ENCODE peak calls at places on chromosomes 2 and 18, in four cellular contexts. One of them, this sample, is unnamed. For H3K9me3, the result is how much of the 10 kb centered on the place peaks cover.

GRCh38 chr2:6977095-6977777 is 60.0 kb downstream of the RNF144A start:
- DNase-seq in right cardiac atrium: peak
- DNase-seq in breast epithelium: no peak
- DNase-seq in K562: no peak
- DNase-seq in this sample: no peak

GRCh38 chr2:234171666-234172065 is 121.2 kb downstream of the SPP2 start:
- DNase-seq in right cardiac atrium: no peak
- DNase-seq in breast epithelium: no peak
- DNase-seq in K562: no peak
- DNase-seq in this sample: no peak

GRCh38 chr2:64392514-64392913 is 61.4 kb upstream of the LGALSL start:
- DNase-seq in right cardiac atrium: no peak
- DNase-seq in breast epithelium: no peak
- DNase-seq in K562: no peak
- DNase-seq in this sample: no peak

GRCh38 chr2:73233932-73234832 is at the start of gene CCT7:
- DNase-seq in right cardiac atrium: peak
- DNase-seq in breast epithelium: peak
- DNase-seq in K562: peak
- DNase-seq in this sample: peak

GRCh38 chr2:53969285-53970094 is 1.3 kb downstream of the PSME4 start:
- DNase-seq in right cardiac atrium: no peak
- DNase-seq in breast epithelium: no peak
- DNase-seq in K562: peak
- DNase-seq in this sample: no peak

GRCh38 chr2:102971661-102972060 is 209.8 kb downstream of the TMEM182 start:
- DNase-seq in right cardiac atrium: no peak
- DNase-seq in breast epithelium: no peak
- DNase-seq in K562: no peak
- DNase-seq in this sample: no peak

GRCh38 chr2:95043300-95043786 is 17.8 kb downstream of the MAL start:
- DNase-seq in right cardiac atrium: peak
- DNase-seq in breast epithelium: peak
- DNase-seq in K562: no peak
- DNase-seq in this sample: no peak

GRCh38 chr18:46422552-46423055 is 234.4 kb downstream of the LOXHD1 start:
- DNase-seq in right cardiac atrium: no peak
- DNase-seq in breast epithelium: no peak
- DNase-seq in K562: no peak
- DNase-seq in this sample: no peak

GRCh38 chr2:95300391-95300938 is 3.3 kb downstream of the KCNIP3 start:
- DNase-seq in right cardiac atrium: no peak
- DNase-seq in breast epithelium: no peak
- DNase-seq in K562: no peak
- DNase-seq in this sample: no peak

GRCh38 chr2:233802132-233802815 is 24.1 kb downstream of the MROH2A start:
- DNase-seq in right cardiac atrium: no peak
- DNase-seq in breast epithelium: no peak
- DNase-seq in K562: no peak
- DNase-seq in this sample: no peak

GRCh38 chr18:12774982-12775381 is 72.1 kb downstream of the PSMG2 start:
- DNase-seq in right cardiac atrium: no peak
- DNase-seq in breast epithelium: no peak
- DNase-seq in K562: no peak
- DNase-seq in this sample: no peak

GRCh38 chr2:212052412-212053159 is 486.0 kb downstream of the ERBB4 start:
- DNase-seq in right cardiac atrium: no peak
- DNase-seq in breast epithelium: no peak
- DNase-seq in K562: no peak
- DNase-seq in this sample: no peak

GRCh38 chr18:13661779-13662271 is 64.5 kb downstream of the FAM210A start:
- DNase-seq in right cardiac atrium: no peak
- DNase-seq in breast epithelium: no peak
- DNase-seq in K562: no peak
- DNase-seq in this sample: no peak

GRCh38 chr18:12862874-12863482 is 21.1 kb downstream of the PTPN2 start:
- DNase-seq in right cardiac atrium: no peak
- DNase-seq in breast epithelium: no peak
- DNase-seq in K562: no peak
- DNase-seq in this sample: no peak

GRCh38 chr2:151553-152328 is 105.4 kb upstream of the FAM110C start:
- DNase-seq in right cardiac atrium: no peak
- DNase-seq in breast epithelium: no peak
- DNase-seq in K562: no peak
- DNase-seq in this sample: no peak

GRCh38 chr2:216837740-216838139 is 22.1 kb downstream of the TNP1 start:
- DNase-seq in right cardiac atrium: no peak
- DNase-seq in breast epithelium: no peak
- DNase-seq in K562: no peak
- DNase-seq in this sample: no peak

GRCh38 chr2:20182241-20182931 is 42.5 kb downstream of the SDC1 start:
- DNase-seq in right cardiac atrium: peak
- DNase-seq in breast epithelium: peak
- DNase-seq in K562: peak
- DNase-seq in this sample: no peak

GRCh38 chr2:88443353-88443938 is 9.0 kb downstream of the FOXI3 start:
- DNase-seq in right cardiac atrium: no peak
- DNase-seq in breast epithelium: no peak
- DNase-seq in K562: no peak
- DNase-seq in this sample: no peak

GRCh38 chr18:31241900-31242409 is 76.0 kb upstream of the DSG1 start:
- DNase-seq in right cardiac atrium: no peak
- DNase-seq in breast epithelium: no peak
- DNase-seq in K562: peak
- DNase-seq in this sample: peak

GRCh38 chr18:48836231-48836805 is 114.4 kb downstream of the SMAD7 start:
- DNase-seq in right cardiac atrium: peak
- DNase-seq in breast epithelium: no peak
- DNase-seq in K562: no peak
- DNase-seq in this sample: no peak

GRCh38 chr2:29309090-29310054 is 194.2 kb downstream of the CLIP4 start:
- DNase-seq in right cardiac atrium: no peak
- DNase-seq in breast epithelium: no peak
- DNase-seq in K562: peak
- DNase-seq in this sample: peak

GRCh38 chr2:101518470-101519172 is 43.7 kb upstream of the RFX8 start:
- DNase-seq in right cardiac atrium: no peak
- DNase-seq in breast epithelium: no peak
- DNase-seq in K562: peak
- DNase-seq in this sample: peak

GRCh38 chr2:131031431-131031841 is 61.8 kb downstream of the FAM168B start:
- DNase-seq in right cardiac atrium: no peak
- DNase-seq in breast epithelium: peak
- DNase-seq in K562: no peak
- DNase-seq in this sample: no peak

GRCh38 chr18:38545071-38545470 is 979.5 kb upstream of the CELF4 start:
- DNase-seq in right cardiac atrium: no peak
- DNase-seq in breast epithelium: no peak
- DNase-seq in K562: no peak
- DNase-seq in this sample: no peak

GRCh38 chr2:64636105-64636873 is 17.4 kb downstream of the SERTAD2 start:
- DNase-seq in right cardiac atrium: no peak
- DNase-seq in breast epithelium: no peak
- DNase-seq in K562: no peak
- DNase-seq in this sample: no peak

GRCh38 chr2:10497797-10498251 is 49.7 kb upstream of the ODC1 start:
- DNase-seq in right cardiac atrium: peak
- DNase-seq in breast epithelium: no peak
- DNase-seq in K562: peak
- DNase-seq in this sample: peak

GRCh38 chr18:75483662-75484061 is 56.2 kb upstream of the SMIM21 start:
- DNase-seq in right cardiac atrium: no peak
- DNase-seq in breast epithelium: no peak
- DNase-seq in K562: no peak
- DNase-seq in this sample: no peak

GRCh38 chr18:48023334-48024008 is 93.0 kb upstream of the SMAD2 start:
- DNase-seq in right cardiac atrium: peak
- DNase-seq in breast epithelium: peak
- DNase-seq in K562: peak
- DNase-seq in this sample: peak

GRCh38 chr2:189014426-189015138 is 40.4 kb downstream of the COL3A1 start:
- DNase-seq in right cardiac atrium: no peak
- DNase-seq in breast epithelium: no peak
- DNase-seq in K562: no peak
- DNase-seq in this sample: no peak

GRCh38 chr2:101679037-101679726 is 18.3 kb upstream of the MAP4K4 start:
- DNase-seq in right cardiac atrium: no peak
- DNase-seq in breast epithelium: no peak
- DNase-seq in K562: no peak
- DNase-seq in this sample: no peak

GRCh38 chr2:71253476-71253875 is 26.6 kb upstream of the PAIP2B start:
- DNase-seq in right cardiac atrium: no peak
- DNase-seq in breast epithelium: no peak
- DNase-seq in K562: no peak
- DNase-seq in this sample: no peak

GRCh38 chr2:71252862-71253261 is 26.0 kb upstream of the PAIP2B start:
- DNase-seq in right cardiac atrium: no peak
- DNase-seq in breast epithelium: no peak
- DNase-seq in K562: no peak
- DNase-seq in this sample: no peak

GRCh38 chr2:71254078-71254477 is 27.2 kb upstream of the PAIP2B start:
- DNase-seq in right cardiac atrium: no peak
- DNase-seq in breast epithelium: no peak
- DNase-seq in K562: no peak
- DNase-seq in this sample: no peak

GRCh38 chr2:71254776-71255175 is 27.9 kb upstream of the PAIP2B start:
- DNase-seq in right cardiac atrium: no peak
- DNase-seq in breast epithelium: no peak
- DNase-seq in K562: no peak
- DNase-seq in this sample: no peak

DNA sequence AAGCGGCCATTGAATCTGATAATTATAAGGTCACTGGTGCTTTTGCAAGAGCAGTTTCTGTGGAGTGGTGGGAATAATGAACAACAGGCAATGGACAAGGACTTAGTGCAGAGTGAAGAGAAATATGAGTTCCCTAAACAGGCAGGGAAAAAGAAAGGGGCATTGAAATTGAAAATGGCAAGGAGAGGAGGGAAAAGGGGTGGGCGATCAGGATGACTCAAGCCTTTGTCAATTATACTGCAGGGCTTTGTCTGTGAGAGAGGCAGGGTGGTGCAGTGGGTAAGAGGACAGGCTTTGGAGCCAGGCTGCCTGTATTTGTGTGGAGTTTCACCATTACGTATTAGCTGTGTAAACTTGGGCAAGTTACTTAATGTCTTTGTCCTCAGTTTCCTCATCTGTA is 29.5 kb upstream of the PAIP2B start:
- DNase-seq in right cardiac atrium: no peak
- DNase-seq in breast epithelium: no peak
- DNase-seq in K562: no peak
- DNase-seq in this sample: no peak
- H3K9me3 ChIP-seq in right cardiac atrium: under half
- H3K9me3 ChIP-seq in breast epithelium: under half
- H3K9me3 ChIP-seq in K562: under half
- H3K9me3 ChIP-seq in this sample: under half

GRCh38 chr18:56200381-56200831 is 438.0 kb downstream of the TXNL1 start:
- DNase-seq in right cardiac atrium: no peak
- DNase-seq in breast epithelium: no peak
- DNase-seq in K562: no peak
- DNase-seq in this sample: no peak
- H3K9me3 ChIP-seq in right cardiac atrium: under half
- H3K9me3 ChIP-seq in breast epithelium: under half
- H3K9me3 ChIP-seq in K562: under half
- H3K9me3 ChIP-seq in this sample: under half

GRCh38 chr18:78783564-78783960 is 196.1 kb upstream of the SALL3 start:
- DNase-seq in right cardiac atrium: no peak
- DNase-seq in breast epithelium: no peak
- DNase-seq in K562: no peak
- DNase-seq in this sample: no peak

GRCh38 chr18:78782951-78783563 is 196.6 kb upstream of the SALL3 start:
- DNase-seq in right cardiac atrium: no peak
- DNase-seq in breast epithelium: no peak
- DNase-seq in K562: no peak
- DNase-seq in this sample: no peak

GRCh38 chr18:78780719-78781600 is 198.7 kb upstream of the SALL3 start:
- DNase-seq in right cardiac atrium: no peak
- DNase-seq in breast epithelium: no peak
- DNase-seq in K562: no peak
- DNase-seq in this sample: no peak

GRCh38 chr18:78779996-78780718 is 199.5 kb upstream of the SALL3 start:
- DNase-seq in right cardiac atrium: no peak
- DNase-seq in breast epithelium: no peak
- DNase-seq in K562: no peak
- DNase-seq in this sample: no peak

GRCh38 chr18:78781601-78781960 is 198.0 kb upstream of the SALL3 start:
- DNase-seq in right cardiac atrium: no peak
- DNase-seq in breast epithelium: no peak
- DNase-seq in K562: no peak
- DNase-seq in this sample: no peak
- H3K9me3 ChIP-seq in right cardiac atrium: under half
- H3K9me3 ChIP-seq in breast epithelium: under half
- H3K9me3 ChIP-seq in K562: under half
- H3K9me3 ChIP-seq in this sample: under half

GRCh38 chr2:80459028-80459427 is 154.5 kb upstream of the LRRTM1 start:
- DNase-seq in right cardiac atrium: no peak
- DNase-seq in breast epithelium: no peak
- DNase-seq in K562: no peak
- DNase-seq in this sample: no peak

DNA sequence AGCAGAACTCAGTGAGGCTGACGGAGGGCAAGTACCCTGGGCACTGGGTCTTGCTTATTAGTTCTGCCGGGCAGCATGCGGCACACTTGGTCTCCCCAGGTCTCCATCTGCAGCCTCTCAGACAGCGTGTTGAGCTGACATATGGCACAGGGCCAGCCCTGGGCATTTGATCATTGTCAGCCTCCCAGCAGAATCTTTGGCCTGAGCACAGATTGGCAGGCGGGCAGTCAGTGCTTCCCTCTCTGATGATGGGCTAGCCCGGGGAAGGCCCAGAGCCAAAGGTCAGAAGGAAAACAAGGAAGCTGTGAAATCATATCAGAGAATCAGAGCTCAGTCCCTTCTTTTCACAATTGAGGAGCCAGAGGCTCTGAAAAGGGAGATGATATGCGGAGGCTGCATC is 150.1 kb upstream of the LRRTM1 start:
- DNase-seq in right cardiac atrium: peak
- DNase-seq in breast epithelium: no peak
- DNase-seq in K562: no peak
- DNase-seq in this sample: peak
- H3K9me3 ChIP-seq in right cardiac atrium: under half
- H3K9me3 ChIP-seq in breast epithelium: under half
- H3K9me3 ChIP-seq in K562: under half
- H3K9me3 ChIP-seq in this sample: under half

This sample was measured in BE2C.